ENCODE peak calls at places on chromosome 22, in four cellular contexts. One of them, this sample, is unnamed.

GRCh38 chr22:37126383-37126782 is 16.9 kb upstream of the TMPRSS6 start:
- DNase-seq in cardiac fibroblast: peak
- DNase-seq in cardiac muscle cell: peak
- DNase-seq in foreskin fibroblast: no peak
- DNase-seq in this sample: no peak

GRCh38 chr22:24953294-24954113 is 988 bp downstream of the KIAA1671 start:
- DNase-seq in cardiac fibroblast: no peak
- DNase-seq in cardiac muscle cell: peak
- DNase-seq in foreskin fibroblast: no peak
- DNase-seq in this sample: no peak

GRCh38 chr22:50146440-50147228 is 23.9 kb upstream of the PANX2 start:
- DNase-seq in cardiac fibroblast: peak
- DNase-seq in cardiac muscle cell: peak
- DNase-seq in foreskin fibroblast: peak
- DNase-seq in this sample: peak

GRCh38 chr22:49973018-49973965 is 12.7 kb downstream of the PIM3 start:
- DNase-seq in cardiac fibroblast: peak
- DNase-seq in cardiac muscle cell: no peak
- DNase-seq in foreskin fibroblast: no peak
- DNase-seq in this sample: no peak

GRCh38 chr22:41891407-41891806 is 23.5 kb downstream of the SHISA8 start:
- DNase-seq in cardiac fibroblast: no peak
- DNase-seq in cardiac muscle cell: no peak
- DNase-seq in foreskin fibroblast: no peak
- DNase-seq in this sample: no peak

GRCh38 chr22:42884616-42885375 is 27.7 kb upstream of the ARFGAP3 start:
- DNase-seq in cardiac fibroblast: no peak
- DNase-seq in cardiac muscle cell: no peak
- DNase-seq in foreskin fibroblast: no peak
- DNase-seq in this sample: no peak

GRCh38 chr22:33909075-33909458 is 11.2 kb downstream of the LARGE1 start:
- DNase-seq in cardiac fibroblast: peak
- DNase-seq in cardiac muscle cell: no peak
- DNase-seq in foreskin fibroblast: no peak
- DNase-seq in this sample: no peak

GRCh38 chr22:49476176-49476575 is 351.5 kb downstream of the BRD1 start:
- DNase-seq in cardiac fibroblast: no peak
- DNase-seq in cardiac muscle cell: no peak
- DNase-seq in foreskin fibroblast: no peak
- DNase-seq in this sample: no peak

GRCh38 chr22:35622132-35622913 is 5.2 kb upstream of the MB start:
- DNase-seq in cardiac fibroblast: no peak
- DNase-seq in cardiac muscle cell: peak
- DNase-seq in foreskin fibroblast: no peak
- DNase-seq in this sample: peak

GRCh38 chr22:43203471-43203981 is 16.6 kb upstream of the TTLL12 start:
- DNase-seq in cardiac fibroblast: no peak
- DNase-seq in cardiac muscle cell: peak
- DNase-seq in foreskin fibroblast: no peak
- DNase-seq in this sample: no peak

GRCh38 chr22:42889290-42889689 is 32.2 kb upstream of the ARFGAP3 start:
- DNase-seq in cardiac fibroblast: no peak
- DNase-seq in cardiac muscle cell: no peak
- DNase-seq in foreskin fibroblast: no peak
- DNase-seq in this sample: no peak

GRCh38 chr22:23925020-23925606 is 30.9 kb downstream of the MIF start:
- DNase-seq in cardiac fibroblast: no peak
- DNase-seq in cardiac muscle cell: no peak
- DNase-seq in foreskin fibroblast: no peak
- DNase-seq in this sample: no peak

GRCh38 chr22:42388130-42388797 is 43.9 kb downstream of the NFAM1 start:
- DNase-seq in cardiac fibroblast: peak
- DNase-seq in cardiac muscle cell: no peak
- DNase-seq in foreskin fibroblast: no peak
- DNase-seq in this sample: no peak

GRCh38 chr22:42433754-42434153 is 1.6 kb upstream of the NFAM1 start:
- DNase-seq in cardiac fibroblast: no peak
- DNase-seq in cardiac muscle cell: no peak
- DNase-seq in foreskin fibroblast: no peak
- DNase-seq in this sample: peak

GRCh38 chr22:47865626-47866025 is 1103.2 kb downstream of the TBC1D22A start:
- DNase-seq in cardiac fibroblast: no peak
- DNase-seq in cardiac muscle cell: no peak
- DNase-seq in foreskin fibroblast: no peak
- DNase-seq in this sample: no peak

GRCh38 chr22:31477329-31477728 is 12.3 kb downstream of the EIF4ENIF1 start:
- DNase-seq in cardiac fibroblast: no peak
- DNase-seq in cardiac muscle cell: no peak
- DNase-seq in foreskin fibroblast: no peak
- DNase-seq in this sample: no peak

GRCh38 chr22:31818481-31819392 is 64.9 kb downstream of the DEPDC5 start:
- DNase-seq in cardiac fibroblast: peak
- DNase-seq in cardiac muscle cell: no peak
- DNase-seq in foreskin fibroblast: no peak
- DNase-seq in this sample: no peak

GRCh38 chr22:35892192-35892591 is 136.4 kb downstream of the RBFOX2 start:
- DNase-seq in cardiac fibroblast: peak
- DNase-seq in cardiac muscle cell: no peak
- DNase-seq in foreskin fibroblast: peak
- DNase-seq in this sample: peak

GRCh38 chr22:50678218-50678650 is 5.6 kb downstream of the SHANK3 start:
- DNase-seq in cardiac fibroblast: no peak
- DNase-seq in cardiac muscle cell: no peak
- DNase-seq in foreskin fibroblast: no peak
- DNase-seq in this sample: no peak

GRCh38 chr22:24325105-24325757 is 54.6 kb downstream of the SPECC1L start:
- DNase-seq in cardiac fibroblast: peak
- DNase-seq in cardiac muscle cell: peak
- DNase-seq in foreskin fibroblast: peak
- DNase-seq in this sample: peak

GRCh38 chr22:24093855-24094254 is 82.8 kb downstream of the CABIN1 start:
- DNase-seq in cardiac fibroblast: no peak
- DNase-seq in cardiac muscle cell: no peak
- DNase-seq in foreskin fibroblast: no peak
- DNase-seq in this sample: no peak

GRCh38 chr22:40955516-40955915 is 4.3 kb downstream of the RBX1 start:
- DNase-seq in cardiac fibroblast: peak
- DNase-seq in cardiac muscle cell: no peak
- DNase-seq in foreskin fibroblast: peak
- DNase-seq in this sample: no peak

GRCh38 chr22:37186228-37186996 is 1.6 kb downstream of the C1QTNF6 start:
- DNase-seq in cardiac fibroblast: peak
- DNase-seq in cardiac muscle cell: peak
- DNase-seq in foreskin fibroblast: peak
- DNase-seq in this sample: peak

GRCh38 chr22:17339095-17339693 is 30.1 kb upstream of the CECR2 start:
- DNase-seq in cardiac fibroblast: peak
- DNase-seq in cardiac muscle cell: no peak
- DNase-seq in foreskin fibroblast: no peak
- DNase-seq in this sample: peak

GRCh38 chr22:31872209-31872608 is 72.1 kb upstream of the YWHAH start:
- DNase-seq in cardiac fibroblast: no peak
- DNase-seq in cardiac muscle cell: no peak
- DNase-seq in foreskin fibroblast: no peak
- DNase-seq in this sample: peak

GRCh38 chr22:50007057-50007511 is 5.5 kb downstream of the IL17REL start:
- DNase-seq in cardiac fibroblast: no peak
- DNase-seq in cardiac muscle cell: no peak
- DNase-seq in foreskin fibroblast: no peak
- DNase-seq in this sample: no peak

GRCh38 chr22:37843746-37844089 is 416 bp downstream of the ANKRD54 start:
- DNase-seq in cardiac fibroblast: no peak
- DNase-seq in cardiac muscle cell: no peak
- DNase-seq in foreskin fibroblast: peak
- DNase-seq in this sample: peak

GRCh38 chr22:48475661-48476345 is 1351.9 kb downstream of the BRD1 start:
- DNase-seq in cardiac fibroblast: no peak
- DNase-seq in cardiac muscle cell: no peak
- DNase-seq in foreskin fibroblast: no peak
- DNase-seq in this sample: no peak

GRCh38 chr22:37181681-37182080 is 6.4 kb downstream of the C1QTNF6 start:
- DNase-seq in cardiac fibroblast: no peak
- DNase-seq in cardiac muscle cell: no peak
- DNase-seq in foreskin fibroblast: no peak
- DNase-seq in this sample: no peak

GRCh38 chr22:23527971-23528740 is 51.9 kb downstream of the IGLL1 start:
- DNase-seq in cardiac fibroblast: no peak
- DNase-seq in cardiac muscle cell: no peak
- DNase-seq in foreskin fibroblast: no peak
- DNase-seq in this sample: no peak

GRCh38 chr22:47209547-47210023 is 447.1 kb downstream of the TBC1D22A start:
- DNase-seq in cardiac fibroblast: no peak
- DNase-seq in cardiac muscle cell: no peak
- DNase-seq in foreskin fibroblast: no peak
- DNase-seq in this sample: no peak

GRCh38 chr22:50316114-50317065 is 8.9 kb upstream of the PLXNB2 start:
- DNase-seq in cardiac fibroblast: no peak
- DNase-seq in cardiac muscle cell: no peak
- DNase-seq in foreskin fibroblast: no peak
- DNase-seq in this sample: no peak

GRCh38 chr22:32964411-32965057 is 93.6 kb downstream of the SYN3 start:
- DNase-seq in cardiac fibroblast: no peak
- DNase-seq in cardiac muscle cell: no peak
- DNase-seq in foreskin fibroblast: no peak
- DNase-seq in this sample: peak

GRCh38 chr22:48477031-48477721 is 1350.5 kb downstream of the BRD1 start:
- DNase-seq in cardiac fibroblast: no peak
- DNase-seq in cardiac muscle cell: no peak
- DNase-seq in foreskin fibroblast: no peak
- DNase-seq in this sample: no peak

GRCh38 chr22:43427296-43428004 is 15.6 kb downstream of the MPPED1 start:
- DNase-seq in cardiac fibroblast: no peak
- DNase-seq in cardiac muscle cell: no peak
- DNase-seq in foreskin fibroblast: no peak
- DNase-seq in this sample: no peak

GRCh38 chr22:35918466-35918865 is 110.2 kb downstream of the RBFOX2 start:
- DNase-seq in cardiac fibroblast: no peak
- DNase-seq in cardiac muscle cell: no peak
- DNase-seq in foreskin fibroblast: no peak
- DNase-seq in this sample: no peak

GRCh38 chr22:47397673-47398072 is 635.2 kb downstream of the TBC1D22A start:
- DNase-seq in cardiac fibroblast: no peak
- DNase-seq in cardiac muscle cell: no peak
- DNase-seq in foreskin fibroblast: no peak
- DNase-seq in this sample: no peak

GRCh38 chr22:32665676-32666075 is 135.8 kb upstream of the TIMP3 start:
- DNase-seq in cardiac fibroblast: no peak
- DNase-seq in cardiac muscle cell: no peak
- DNase-seq in foreskin fibroblast: peak
- DNase-seq in this sample: peak

GRCh38 chr22:45961679-45962430 is 15.1 kb downstream of the WNT7B start:
- DNase-seq in cardiac fibroblast: no peak
- DNase-seq in cardiac muscle cell: no peak
- DNase-seq in foreskin fibroblast: no peak
- DNase-seq in this sample: no peak
- TF ChIP-seq CTCF in cardiac fibroblast: no peak
- TF ChIP-seq CTCF in cardiac muscle cell: no peak
- TF ChIP-seq CTCF in foreskin fibroblast: no peak
- TF ChIP-seq CTCF in this sample: no peak

DNA sequence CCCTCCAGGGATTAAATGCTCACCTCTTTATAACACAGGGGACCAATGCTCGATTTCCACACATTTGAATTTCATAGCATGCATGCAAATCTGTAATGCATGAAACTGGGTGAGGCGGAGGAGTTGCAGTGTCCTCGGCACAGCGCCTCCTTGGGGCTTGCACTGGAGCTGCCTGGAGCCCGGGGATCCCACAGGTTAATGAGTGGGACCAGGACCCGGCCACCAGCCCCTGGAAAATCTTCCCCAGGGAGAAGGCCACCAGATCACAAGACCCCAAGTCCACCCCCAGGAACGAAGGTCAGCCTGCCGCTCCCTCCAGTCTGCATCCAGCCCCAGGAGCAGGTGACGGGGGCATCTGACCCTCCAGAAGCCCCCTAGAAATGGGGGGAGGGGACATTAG is 119.1 kb downstream of the MN1 start:
- DNase-seq in cardiac fibroblast: no peak
- DNase-seq in cardiac muscle cell: peak
- DNase-seq in foreskin fibroblast: no peak
- DNase-seq in this sample: no peak
- TF ChIP-seq CTCF in cardiac fibroblast: peak
- TF ChIP-seq CTCF in cardiac muscle cell: peak
- TF ChIP-seq CTCF in foreskin fibroblast: peak
- TF ChIP-seq CTCF in this sample: no peak

DNA sequence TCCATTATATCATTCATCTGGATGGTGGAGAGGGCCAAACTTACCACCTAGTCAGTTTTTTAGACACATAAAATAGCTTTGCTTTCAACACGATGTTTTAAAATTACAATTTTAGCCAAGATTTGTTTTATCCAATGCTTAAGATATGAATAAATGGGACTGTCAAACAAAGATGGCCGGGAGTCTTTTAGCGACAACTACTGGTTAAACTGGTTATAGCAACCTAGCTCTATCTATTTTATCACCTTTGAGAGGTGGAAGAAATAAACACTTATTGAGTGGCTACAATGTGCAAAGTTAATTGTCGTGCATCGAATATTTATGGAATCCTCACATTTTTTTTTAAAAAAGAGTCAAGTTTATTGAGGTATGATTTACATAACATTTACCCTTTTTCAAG is 279.8 kb downstream of the MIAT start:
- DNase-seq in cardiac fibroblast: no peak
- DNase-seq in cardiac muscle cell: no peak
- DNase-seq in foreskin fibroblast: no peak
- DNase-seq in this sample: no peak
- TF ChIP-seq CTCF in cardiac fibroblast: peak
- TF ChIP-seq CTCF in cardiac muscle cell: no peak
- TF ChIP-seq CTCF in foreskin fibroblast: no peak
- TF ChIP-seq CTCF in this sample: no peak

DNA sequence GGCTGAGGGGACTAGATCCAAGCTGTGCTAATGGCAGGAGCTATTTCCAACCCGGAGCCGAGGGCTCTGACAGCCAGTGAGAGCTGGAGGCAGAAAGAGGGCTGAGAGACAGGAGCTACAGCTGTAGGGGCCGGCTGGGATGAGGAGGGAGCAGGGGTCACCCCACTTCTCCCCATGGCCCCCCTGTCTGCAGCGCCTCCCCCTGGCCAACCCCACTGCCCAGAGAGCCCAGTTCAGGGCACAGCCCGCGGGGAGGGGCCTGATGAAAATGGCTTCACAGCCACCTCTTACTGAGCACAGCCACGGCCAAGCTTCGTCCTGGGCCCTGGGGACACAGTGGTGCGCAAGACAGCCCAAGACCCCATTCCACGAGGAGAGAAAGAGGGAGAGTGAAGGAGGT is 27.9 kb downstream of the RPL3 start:
- DNase-seq in cardiac fibroblast: no peak
- DNase-seq in cardiac muscle cell: no peak
- DNase-seq in foreskin fibroblast: no peak
- DNase-seq in this sample: no peak
- TF ChIP-seq CTCF in cardiac fibroblast: no peak
- TF ChIP-seq CTCF in cardiac muscle cell: peak
- TF ChIP-seq CTCF in foreskin fibroblast: no peak
- TF ChIP-seq CTCF in this sample: peak